ENCODE peak calls at places on chromosome 9, in eight cellular contexts. U is stomach, Q is Caco-2, R is transverse colon, O is lung, L is body of pancreas, G is right atrium auricular region, J is MG63. N is an unnamed sample.
A peak's percentile ranks its signal among the peaks of the same experiment; 100 is the strongest.

GRCh38 chr9:103904242-103904641 is 189.9 kb upstream of the SMC2 start:
- DNase-seq in O (no peak), U (no peak), Q (no peak), J (no peak), G (no peak), R (no peak), L (no peak), N (no peak)

GRCh38 chr9:119029876-119030275 is 339.4 kb downstream of the BRINP1 start:
- DNase-seq in O (no peak), U (no peak), G (no peak), R (no peak), Q (no peak), L (no peak), J (no peak), N (no peak)

GRCh38 chr9:88532320-88532719 is 2.7 kb upstream of the NXNL2 start:
- DNase-seq in R (no peak), G (no peak), J (no peak), Q (no peak), L (no peak), U (no peak), O (peak; percentile 40), N (no peak)

GRCh38 chr9:114844766-114845165 is 38.9 kb upstream of the TNFSF15 start:
- DNase-seq in G (no peak), J (no peak), Q (no peak), U (no peak), R (no peak), L (no peak), O (no peak), N (no peak)

GRCh38 chr9:105511486-105511885 is 46.4 kb upstream of the FKTN start:
- DNase-seq in U (no peak), O (no peak), R (no peak), Q (no peak), G (no peak), L (no peak), J (no peak), N (no peak)

GRCh38 chr9:90974007-90974406 is 172.4 kb downstream of the SYK start:
- DNase-seq in Q (no peak), U (no peak), O (no peak), R (no peak), G (no peak), L (no peak), J (no peak), N (no peak)

GRCh38 chr9:91843623-91844111 is 106.4 kb downstream of the ROR2 start:
- DNase-seq in J (no peak), U (peak; percentile 23), L (no peak), G (peak; percentile 69), R (no peak), O (no peak), Q (no peak), N (peak; percentile 60)

GRCh38 chr9:12494411-12494810 is 198.8 kb upstream of the TYRP1 start:
- DNase-seq in G (no peak), R (no peak), U (no peak), J (no peak), Q (no peak), O (no peak), L (no peak), N (no peak)

GRCh38 chr9:87812375-87813118 is 70.1 kb upstream of the SPATA31E1 start:
- DNase-seq in O (no peak), L (peak; percentile 37), R (no peak), Q (no peak), G (no peak), U (no peak), J (no peak), N (no peak)

GRCh38 chr9:120715331-120715924 is 1.2 kb upstream of the MEGF9 start:
- DNase-seq in L (no peak), O (no peak), R (peak; percentile 23), J (peak; percentile 83), U (no peak), G (peak; percentile 76), Q (no peak), N (peak; percentile 71)

GRCh38 chr9:96020300-96020821 is 144.9 kb downstream of the ERCC6L2 start:
- DNase-seq in O (no peak), L (no peak), J (no peak), G (no peak), Q (no peak), R (no peak), U (no peak), N (no peak)

GRCh38 chr9:94915476-94916450 is 189.3 kb downstream of the AOPEP start:
- DNase-seq in O (no peak), J (no peak), G (peak; percentile 54), L (no peak), Q (no peak), U (no peak), R (no peak), N (no peak)

GRCh38 chr9:105392531-105392930 is 55.3 kb upstream of the FSD1L start:
- DNase-seq in U (no peak), R (no peak), L (no peak), J (no peak), Q (no peak), O (no peak), G (no peak), N (no peak)

GRCh38 chr9:116686693-116687073 is 422 bp upstream of the TRIM32 start:
- DNase-seq in U (no peak), R (no peak), O (no peak), Q (no peak), J (no peak), G (no peak), L (no peak), N (no peak)

GRCh38 chr9:91682806-91683205 is 259.2 kb upstream of the NFIL3 start:
- DNase-seq in R (no peak), L (no peak), U (no peak), Q (no peak), O (no peak), G (peak; percentile 56), J (no peak), N (no peak)

GRCh38 chr9:27726244-27727141 is 153.2 kb upstream of the C9orf72 start:
- DNase-seq in J (no peak), L (peak; percentile 61), O (peak; percentile 45), U (peak; percentile 52), Q (peak; percentile 34), R (peak; percentile 59), G (no peak), N (no peak)

GRCh38 chr9:133991964-133992779 is at the start of gene VAV2:
- DNase-seq in O (peak; percentile 58), R (peak; percentile 70), J (peak; percentile 86), U (peak; percentile 65), Q (peak; percentile 76), G (no peak), L (peak; percentile 75), N (peak; percentile 87)

DNA sequence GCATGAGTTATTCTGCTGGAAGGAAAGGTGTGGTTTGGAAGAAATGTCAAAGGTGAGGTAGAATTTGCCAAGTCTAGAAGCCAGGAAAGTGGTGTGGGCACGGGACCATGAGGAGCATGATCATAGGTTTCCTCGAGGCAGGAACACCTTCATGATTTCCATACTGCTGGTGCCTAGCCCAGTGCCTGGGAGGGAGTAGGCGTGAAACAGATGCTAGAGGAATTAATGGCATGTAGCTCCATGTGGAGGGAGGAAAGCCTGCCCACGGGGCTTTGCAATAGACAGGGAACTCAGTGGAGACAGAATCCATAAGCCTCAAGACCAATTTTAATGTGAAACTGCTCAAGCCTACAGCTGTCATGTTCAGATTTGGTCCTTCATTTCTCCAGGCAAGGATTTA is 35.1 kb downstream of the TTLL11 start:
- DNase-seq in U (no peak), L (no peak), J (no peak), O (no peak), Q (no peak), G (no peak), R (no peak), N (no peak)
- H3K27me3 ChIP-seq in U (no peaks in the 10 kb centered on the region), L (no peaks in the 10 kb centered on the region), J (no peaks in the 10 kb centered on the region), O (no peaks in the 10 kb centered on the region), Q (no peaks in the 10 kb centered on the region), G (no peaks in the 10 kb centered on the region), R (no peaks in the 10 kb centered on the region), N (no peaks in the 10 kb centered on the region)

GRCh38 chr9:130321539-130321938 is 56.0 kb downstream of the HMCN2 start:
- DNase-seq in G (no peak), R (no peak), Q (no peak), J (no peak), O (no peak), L (no peak), U (no peak), N (no peak)

GRCh38 chr9:130320697-130321080 is 55.1 kb downstream of the HMCN2 start:
- DNase-seq in G (no peak), R (peak; percentile 21), Q (no peak), J (no peak), U (no peak), L (no peak), O (no peak), N (no peak)

GRCh38 chr9:130319944-130320696 is 54.6 kb downstream of the HMCN2 start:
- DNase-seq in Q (no peak), L (no peak), O (no peak), G (no peak), U (no peak), R (no peak), J (no peak), N (no peak)

GRCh38 chr9:130321082-130321481 is 55.5 kb downstream of the HMCN2 start:
- DNase-seq in R (no peak), U (no peak), G (no peak), Q (no peak), J (no peak), O (no peak), L (no peak), N (no peak)

GRCh38 chr9:130319300-130319699 is 53.7 kb downstream of the HMCN2 start:
- DNase-seq in G (no peak), J (no peak), R (no peak), L (no peak), O (no peak), Q (no peak), U (no peak), N (no peak)
- H3K27me3 ChIP-seq in G (no peaks in the 10 kb centered on the region), J (no peaks in the 10 kb centered on the region), R (peaks cover 41% of the 10 kb centered on the region), L (peaks cover 11% of the 10 kb centered on the region), O (no peaks in the 10 kb centered on the region), Q (no peaks in the 10 kb centered on the region), U (no peaks in the 10 kb centered on the region), N (no peaks in the 10 kb centered on the region)

DNA sequence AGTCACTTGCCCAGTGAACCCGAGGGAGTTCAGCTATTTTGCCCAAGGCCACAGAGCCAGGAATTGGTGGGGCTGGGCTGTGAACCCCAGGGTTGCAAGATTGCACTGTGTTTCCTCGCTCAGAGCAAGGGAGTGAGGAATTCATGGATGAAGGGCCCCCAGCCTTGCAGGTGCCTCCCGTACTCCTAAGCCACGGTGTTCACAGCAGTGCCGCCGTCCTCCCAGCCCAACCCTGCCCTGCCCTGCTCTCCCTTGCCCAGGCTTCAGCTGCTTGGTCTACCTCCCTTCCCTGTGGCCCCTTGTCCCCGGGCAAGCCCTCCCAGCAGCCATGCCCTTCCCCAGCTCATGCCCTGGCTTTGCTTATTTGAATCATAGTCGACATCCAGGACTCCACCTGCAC is 6.1 kb downstream of the LAMC3 start:
- DNase-seq in L (no peak), Q (no peak), J (no peak), O (no peak), U (no peak), G (no peak), R (no peak), N (no peak)
- H3K27me3 ChIP-seq in L (no peaks in the 10 kb centered on the region), Q (no peaks in the 10 kb centered on the region), J (no peaks in the 10 kb centered on the region), O (no peaks in the 10 kb centered on the region), U (no peaks in the 10 kb centered on the region), G (no peaks in the 10 kb centered on the region), R (peaks cover 24% of the 10 kb centered on the region), N (no peaks in the 10 kb centered on the region)

DNA sequence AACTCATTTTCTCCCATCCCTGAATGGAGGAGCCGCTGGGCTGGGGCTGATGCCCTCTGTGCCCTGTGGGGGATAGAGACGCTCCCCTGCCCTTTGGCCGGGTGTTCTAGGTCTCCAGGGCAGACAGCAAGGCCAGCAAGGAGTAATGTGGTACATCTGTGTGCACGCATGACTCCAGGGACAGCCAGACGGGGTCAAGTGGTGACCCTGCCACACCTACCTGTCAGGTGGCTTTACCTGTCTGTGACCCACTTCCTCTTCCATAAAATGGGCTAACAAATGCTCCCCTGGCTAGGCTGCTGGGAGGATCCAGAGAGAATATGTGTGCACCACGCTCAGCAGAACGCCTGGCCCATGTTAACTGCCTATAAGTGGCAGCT is 35.4 kb upstream of the BARHL1 start:
- DNase-seq in Q (no peak), J (no peak), U (no peak), L (no peak), G (no peak), O (no peak), R (no peak), N (no peak)
- H3K27me3 ChIP-seq in Q (no peaks in the 10 kb centered on the region), J (no peaks in the 10 kb centered on the region), U (no peaks in the 10 kb centered on the region), L (no peaks in the 10 kb centered on the region), G (no peaks in the 10 kb centered on the region), O (no peaks in the 10 kb centered on the region), R (peaks cover 18% of the 10 kb centered on the region), N (no peaks in the 10 kb centered on the region)